ENCODE peak calls at places on chromosomes 5 and 9, in six cellular contexts. M is NCI-H345; Y is ovary; A is substantia nigra; P is activated naive CD8-positive, alpha-beta T cell treated with anti-CD3 and anti-CD28 coated beads, Interleukin-2, amount 50 U/mL, for 24 hours; V is NCI-H460. E is an unnamed sample.

GRCh38 chr5:121384359-121384758 is 467.3 kb upstream of the FTMT start:
- DNase-seq in Y (no peak), M (no peak), V (no peak), P (no peak), A (no peak), E (no peak)

GRCh38 chr5:124395287-124395686 is 351.2 kb downstream of the ZNF608 start:
- DNase-seq in P (no peak), Y (no peak), M (no peak), A (peak), V (no peak), E (no peak)

GRCh38 chr9:27261517-27262211 is 35.3 kb downstream of the EQTN start:
- DNase-seq in M (no peak), V (no peak), P (no peak), Y (no peak), A (no peak), E (no peak)

GRCh38 chr5:161155451-161155850 is 303.4 kb upstream of the ATP10B start:
- DNase-seq in M (no peak), Y (no peak), V (no peak), A (no peak), P (no peak), E (no peak)

GRCh38 chr9:134505032-134505431 is 136.6 kb upstream of the COL5A1 start:
- DNase-seq in M (no peak), V (no peak), P (no peak), Y (no peak), A (no peak), E (no peak)

GRCh38 chr5:173435543-173435942 is 107.3 kb upstream of the STC2 start:
- DNase-seq in A (no peak), Y (no peak), M (no peak), P (no peak), V (no peak), E (no peak)

GRCh38 chr9:76615149-76615548 is 149.1 kb upstream of the PCA3 start:
- DNase-seq in Y (no peak), V (no peak), A (no peak), M (no peak), P (no peak), E (peak)

GRCh38 chr5:139655727-139656271 is 7.7 kb downstream of the CXXC5 start:
- DNase-seq in Y (no peak), M (no peak), V (no peak), P (no peak), A (peak), E (no peak)

GRCh38 chr5:127660048-127660733 is 11.3 kb downstream of the CTXN3 start:
- DNase-seq in A (no peak), M (no peak), P (no peak), V (no peak), Y (peak), E (no peak)

GRCh38 chr5:176533390-176533789 is 3.8 kb downstream of the RNF44 start:
- DNase-seq in Y (peak), V (no peak), A (peak), M (no peak), P (no peak), E (no peak)

GRCh38 chr9:93094294-93095204 is 1.5 kb upstream of the CARD19 start:
- DNase-seq in A (peak), P (no peak), M (no peak), V (no peak), Y (peak), E (no peak)

E was measured in T47D.